ENCODE peak calls at places on chromosome 6, in five cellular contexts. One of them, this sample, is unnamed.

GRCh38 chr6:42239736-42240375 is 22.2 kb upstream of the MRPS10 start:
- DNase-seq in mesothelial cell of epicardium: no peak
- DNase-seq in amygdala: no peak
- DNase-seq in cardiac fibroblast: peak; percentile 58
- DNase-seq in stimulated activated CD4-positive, alpha-beta T cell treated with anti-CD3 and anti-CD28 coated beads, Interleukin-2, amount 100 ng/mL, for 24 hours: no peak
- DNase-seq in this sample: no peak

GRCh38 chr6:31332637-31333602 is 24.1 kb downstream of the HLA-B start:
- DNase-seq in mesothelial cell of epicardium: no peak
- DNase-seq in stimulated activated CD4-positive, alpha-beta T cell treated with anti-CD3 and anti-CD28 coated beads, Interleukin-2, amount 100 ng/mL, for 24 hours: peak; percentile 49
- DNase-seq in amygdala: no peak
- DNase-seq in cardiac fibroblast: no peak
- DNase-seq in this sample: no peak

GRCh38 chr6:127637830-127638229 is 60.9 kb downstream of the C6orf58 start:
- DNase-seq in cardiac fibroblast: peak; percentile 23
- DNase-seq in amygdala: no peak
- DNase-seq in stimulated activated CD4-positive, alpha-beta T cell treated with anti-CD3 and anti-CD28 coated beads, Interleukin-2, amount 100 ng/mL, for 24 hours: no peak
- DNase-seq in mesothelial cell of epicardium: no peak
- DNase-seq in this sample: no peak

GRCh38 chr6:149332602-149333311 is 15.2 kb downstream of the TAB2 start:
- DNase-seq in stimulated activated CD4-positive, alpha-beta T cell treated with anti-CD3 and anti-CD28 coated beads, Interleukin-2, amount 100 ng/mL, for 24 hours: no peak
- DNase-seq in cardiac fibroblast: peak; percentile 31
- DNase-seq in mesothelial cell of epicardium: no peak
- DNase-seq in amygdala: no peak
- DNase-seq in this sample: no peak

GRCh38 chr6:26172496-26172958 is 85.3 kb downstream of the HFE start:
- DNase-seq in stimulated activated CD4-positive, alpha-beta T cell treated with anti-CD3 and anti-CD28 coated beads, Interleukin-2, amount 100 ng/mL, for 24 hours: no peak
- DNase-seq in amygdala: no peak
- DNase-seq in cardiac fibroblast: peak; percentile 59
- DNase-seq in mesothelial cell of epicardium: no peak
- DNase-seq in this sample: no peak

GRCh38 chr6:3202999-3203696 is 24.3 kb downstream of the TUBB2B start:
- DNase-seq in cardiac fibroblast: peak; percentile 47
- DNase-seq in mesothelial cell of epicardium: no peak
- DNase-seq in stimulated activated CD4-positive, alpha-beta T cell treated with anti-CD3 and anti-CD28 coated beads, Interleukin-2, amount 100 ng/mL, for 24 hours: no peak
- DNase-seq in amygdala: no peak
- DNase-seq in this sample: no peak

GRCh38 chr6:75818061-75818855 is 69.2 kb downstream of the MYO6 start:
- DNase-seq in amygdala: no peak
- DNase-seq in cardiac fibroblast: peak; percentile 52
- DNase-seq in stimulated activated CD4-positive, alpha-beta T cell treated with anti-CD3 and anti-CD28 coated beads, Interleukin-2, amount 100 ng/mL, for 24 hours: no peak
- DNase-seq in mesothelial cell of epicardium: no peak
- DNase-seq in this sample: no peak

GRCh38 chr6:24991748-24992467 is 56.1 kb upstream of the RIPOR2 start:
- DNase-seq in cardiac fibroblast: peak; percentile 64
- DNase-seq in mesothelial cell of epicardium: no peak
- DNase-seq in stimulated activated CD4-positive, alpha-beta T cell treated with anti-CD3 and anti-CD28 coated beads, Interleukin-2, amount 100 ng/mL, for 24 hours: peak; percentile 73
- DNase-seq in amygdala: no peak
- DNase-seq in this sample: peak; percentile 40

GRCh38 chr6:157494132-157494705 is 113.2 kb downstream of the ZDHHC14 start:
- DNase-seq in mesothelial cell of epicardium: no peak
- DNase-seq in cardiac fibroblast: no peak
- DNase-seq in amygdala: no peak
- DNase-seq in stimulated activated CD4-positive, alpha-beta T cell treated with anti-CD3 and anti-CD28 coated beads, Interleukin-2, amount 100 ng/mL, for 24 hours: no peak
- DNase-seq in this sample: no peak

GRCh38 chr6:69791065-69791471 is 5.7 kb downstream of the LMBRD1 start:
- DNase-seq in stimulated activated CD4-positive, alpha-beta T cell treated with anti-CD3 and anti-CD28 coated beads, Interleukin-2, amount 100 ng/mL, for 24 hours: no peak
- DNase-seq in amygdala: no peak
- DNase-seq in mesothelial cell of epicardium: no peak
- DNase-seq in cardiac fibroblast: peak; percentile 18
- DNase-seq in this sample: no peak

GRCh38 chr6:138001750-138002349 is 105.4 kb downstream of the PERP start:
- DNase-seq in amygdala: no peak
- DNase-seq in stimulated activated CD4-positive, alpha-beta T cell treated with anti-CD3 and anti-CD28 coated beads, Interleukin-2, amount 100 ng/mL, for 24 hours: peak; percentile 75
- DNase-seq in mesothelial cell of epicardium: no peak
- DNase-seq in cardiac fibroblast: peak; percentile 70
- DNase-seq in this sample: no peak

GRCh38 chr6:158715330-158716311 is 65.8 kb downstream of the SYTL3 start:
- DNase-seq in stimulated activated CD4-positive, alpha-beta T cell treated with anti-CD3 and anti-CD28 coated beads, Interleukin-2, amount 100 ng/mL, for 24 hours: no peak
- DNase-seq in mesothelial cell of epicardium: no peak
- DNase-seq in amygdala: no peak
- DNase-seq in cardiac fibroblast: no peak
- DNase-seq in this sample: no peak

GRCh38 chr6:167996424-167997199 is 859 bp upstream of the KIF25 start:
- DNase-seq in amygdala: no peak
- DNase-seq in mesothelial cell of epicardium: no peak
- DNase-seq in cardiac fibroblast: no peak
- DNase-seq in stimulated activated CD4-positive, alpha-beta T cell treated with anti-CD3 and anti-CD28 coated beads, Interleukin-2, amount 100 ng/mL, for 24 hours: no peak
- DNase-seq in this sample: no peak

GRCh38 chr6:17233531-17233930 is 47.6 kb upstream of the RBM24 start:
- DNase-seq in stimulated activated CD4-positive, alpha-beta T cell treated with anti-CD3 and anti-CD28 coated beads, Interleukin-2, amount 100 ng/mL, for 24 hours: no peak
- DNase-seq in amygdala: no peak
- DNase-seq in mesothelial cell of epicardium: no peak
- DNase-seq in cardiac fibroblast: peak; percentile 31
- DNase-seq in this sample: peak; percentile 30

GRCh38 chr6:24947636-24948035 is 11.9 kb upstream of the RIPOR2 start:
- DNase-seq in mesothelial cell of epicardium: no peak
- DNase-seq in amygdala: no peak
- DNase-seq in cardiac fibroblast: no peak
- DNase-seq in stimulated activated CD4-positive, alpha-beta T cell treated with anti-CD3 and anti-CD28 coated beads, Interleukin-2, amount 100 ng/mL, for 24 hours: no peak
- DNase-seq in this sample: no peak

GRCh38 chr6:26003102-26003694 is 40.6 kb downstream of the TRIM38 start:
- DNase-seq in cardiac fibroblast: peak; percentile 69
- DNase-seq in stimulated activated CD4-positive, alpha-beta T cell treated with anti-CD3 and anti-CD28 coated beads, Interleukin-2, amount 100 ng/mL, for 24 hours: peak; percentile 68
- DNase-seq in mesothelial cell of epicardium: no peak
- DNase-seq in amygdala: no peak
- DNase-seq in this sample: peak; percentile 43

GRCh38 chr6:136930528-136930927 is 8.4 kb downstream of the SLC35D3 start:
- DNase-seq in mesothelial cell of epicardium: no peak
- DNase-seq in amygdala: no peak
- DNase-seq in stimulated activated CD4-positive, alpha-beta T cell treated with anti-CD3 and anti-CD28 coated beads, Interleukin-2, amount 100 ng/mL, for 24 hours: no peak
- DNase-seq in cardiac fibroblast: no peak
- DNase-seq in this sample: no peak

GRCh38 chr6:82612475-82612874 is 248.9 kb downstream of the TPBG start:
- DNase-seq in cardiac fibroblast: no peak
- DNase-seq in amygdala: no peak
- DNase-seq in stimulated activated CD4-positive, alpha-beta T cell treated with anti-CD3 and anti-CD28 coated beads, Interleukin-2, amount 100 ng/mL, for 24 hours: no peak
- DNase-seq in mesothelial cell of epicardium: no peak
- DNase-seq in this sample: no peak

GRCh38 chr6:135163440-135163738 is 17.7 kb upstream of the MYB start:
- DNase-seq in cardiac fibroblast: no peak
- DNase-seq in amygdala: no peak
- DNase-seq in mesothelial cell of epicardium: no peak
- DNase-seq in stimulated activated CD4-positive, alpha-beta T cell treated with anti-CD3 and anti-CD28 coated beads, Interleukin-2, amount 100 ng/mL, for 24 hours: peak; percentile 47
- DNase-seq in this sample: no peak

GRCh38 chr6:18260448-18261106 is 3.8 kb downstream of the DEK start:
- DNase-seq in amygdala: no peak
- DNase-seq in stimulated activated CD4-positive, alpha-beta T cell treated with anti-CD3 and anti-CD28 coated beads, Interleukin-2, amount 100 ng/mL, for 24 hours: peak; percentile 26
- DNase-seq in mesothelial cell of epicardium: no peak
- DNase-seq in cardiac fibroblast: peak; percentile 33
- DNase-seq in this sample: peak; percentile 84

GRCh38 chr6:23454090-23454998 is 671.7 kb upstream of the NRSN1 start:
- DNase-seq in amygdala: no peak
- DNase-seq in stimulated activated CD4-positive, alpha-beta T cell treated with anti-CD3 and anti-CD28 coated beads, Interleukin-2, amount 100 ng/mL, for 24 hours: no peak
- DNase-seq in cardiac fibroblast: peak; percentile 35
- DNase-seq in mesothelial cell of epicardium: no peak
- DNase-seq in this sample: peak; percentile 20

GRCh38 chr6:123715243-123715863 is 78.6 kb upstream of the TRDN start:
- DNase-seq in stimulated activated CD4-positive, alpha-beta T cell treated with anti-CD3 and anti-CD28 coated beads, Interleukin-2, amount 100 ng/mL, for 24 hours: no peak
- DNase-seq in mesothelial cell of epicardium: no peak
- DNase-seq in cardiac fibroblast: peak; percentile 50
- DNase-seq in amygdala: no peak
- DNase-seq in this sample: peak; percentile 19

GRCh38 chr6:51910846-51911245 is 176.6 kb downstream of the PKHD1 start:
- DNase-seq in stimulated activated CD4-positive, alpha-beta T cell treated with anti-CD3 and anti-CD28 coated beads, Interleukin-2, amount 100 ng/mL, for 24 hours: no peak
- DNase-seq in amygdala: no peak
- DNase-seq in cardiac fibroblast: no peak
- DNase-seq in mesothelial cell of epicardium: no peak
- DNase-seq in this sample: no peak

GRCh38 chr6:43634702-43635303 is 837 bp upstream of the MAD2L1BP start:
- DNase-seq in stimulated activated CD4-positive, alpha-beta T cell treated with anti-CD3 and anti-CD28 coated beads, Interleukin-2, amount 100 ng/mL, for 24 hours: no peak
- DNase-seq in cardiac fibroblast: no peak
- DNase-seq in mesothelial cell of epicardium: no peak
- DNase-seq in amygdala: no peak
- DNase-seq in this sample: no peak

GRCh38 chr6:107061125-107062020 is 33.4 kb downstream of the MTRES1 start:
- DNase-seq in mesothelial cell of epicardium: no peak
- DNase-seq in stimulated activated CD4-positive, alpha-beta T cell treated with anti-CD3 and anti-CD28 coated beads, Interleukin-2, amount 100 ng/mL, for 24 hours: no peak
- DNase-seq in amygdala: no peak
- DNase-seq in cardiac fibroblast: no peak
- DNase-seq in this sample: no peak

GRCh38 chr6:123533862-123534261 is 102.9 kb downstream of the TRDN start:
- DNase-seq in mesothelial cell of epicardium: no peak
- DNase-seq in cardiac fibroblast: no peak
- DNase-seq in stimulated activated CD4-positive, alpha-beta T cell treated with anti-CD3 and anti-CD28 coated beads, Interleukin-2, amount 100 ng/mL, for 24 hours: no peak
- DNase-seq in amygdala: no peak
- DNase-seq in this sample: no peak

GRCh38 chr6:170067257-170067656 is 223.6 kb downstream of the DLL1 start:
- DNase-seq in cardiac fibroblast: no peak
- DNase-seq in amygdala: no peak
- DNase-seq in stimulated activated CD4-positive, alpha-beta T cell treated with anti-CD3 and anti-CD28 coated beads, Interleukin-2, amount 100 ng/mL, for 24 hours: no peak
- DNase-seq in mesothelial cell of epicardium: peak; percentile 7
- DNase-seq in this sample: no peak

GRCh38 chr6:93721386-93722048 is 302.2 kb upstream of the EPHA7 start:
- DNase-seq in cardiac fibroblast: peak; percentile 67
- DNase-seq in mesothelial cell of epicardium: no peak
- DNase-seq in stimulated activated CD4-positive, alpha-beta T cell treated with anti-CD3 and anti-CD28 coated beads, Interleukin-2, amount 100 ng/mL, for 24 hours: no peak
- DNase-seq in amygdala: no peak
- DNase-seq in this sample: peak; percentile 47

GRCh38 chr6:111427341-111428116 is 55.5 kb downstream of the REV3L start:
- DNase-seq in mesothelial cell of epicardium: no peak
- DNase-seq in cardiac fibroblast: peak; percentile 94
- DNase-seq in stimulated activated CD4-positive, alpha-beta T cell treated with anti-CD3 and anti-CD28 coated beads, Interleukin-2, amount 100 ng/mL, for 24 hours: peak; percentile 20
- DNase-seq in amygdala: no peak
- DNase-seq in this sample: peak; percentile 69

GRCh38 chr6:163942790-163943189 is 528.3 kb downstream of the QKI start:
- DNase-seq in cardiac fibroblast: no peak
- DNase-seq in stimulated activated CD4-positive, alpha-beta T cell treated with anti-CD3 and anti-CD28 coated beads, Interleukin-2, amount 100 ng/mL, for 24 hours: no peak
- DNase-seq in mesothelial cell of epicardium: no peak
- DNase-seq in amygdala: no peak
- DNase-seq in this sample: no peak

GRCh38 chr6:115976321-115976870 is 84.3 kb downstream of the FRK start:
- DNase-seq in amygdala: no peak
- DNase-seq in stimulated activated CD4-positive, alpha-beta T cell treated with anti-CD3 and anti-CD28 coated beads, Interleukin-2, amount 100 ng/mL, for 24 hours: no peak
- DNase-seq in mesothelial cell of epicardium: no peak
- DNase-seq in cardiac fibroblast: no peak
- DNase-seq in this sample: no peak

GRCh38 chr6:150134280-150134920 is 8.4 kb upstream of the PPP1R14C start:
- DNase-seq in cardiac fibroblast: no peak
- DNase-seq in stimulated activated CD4-positive, alpha-beta T cell treated with anti-CD3 and anti-CD28 coated beads, Interleukin-2, amount 100 ng/mL, for 24 hours: no peak
- DNase-seq in amygdala: no peak
- DNase-seq in mesothelial cell of epicardium: no peak
- DNase-seq in this sample: peak; percentile 31

GRCh38 chr6:136886110-136886509 is 36.0 kb upstream of the SLC35D3 start:
- DNase-seq in amygdala: no peak
- DNase-seq in cardiac fibroblast: peak; percentile 40
- DNase-seq in stimulated activated CD4-positive, alpha-beta T cell treated with anti-CD3 and anti-CD28 coated beads, Interleukin-2, amount 100 ng/mL, for 24 hours: no peak
- DNase-seq in mesothelial cell of epicardium: no peak
- DNase-seq in this sample: no peak

GRCh38 chr6:50899306-50899840 is 80.7 kb downstream of the TFAP2B start:
- DNase-seq in stimulated activated CD4-positive, alpha-beta T cell treated with anti-CD3 and anti-CD28 coated beads, Interleukin-2, amount 100 ng/mL, for 24 hours: no peak
- DNase-seq in amygdala: no peak
- DNase-seq in mesothelial cell of epicardium: no peak
- DNase-seq in cardiac fibroblast: peak; percentile 2
- DNase-seq in this sample: no peak

GRCh38 chr6:36963451-36964290 is 9.1 kb downstream of the PI16 start:
- DNase-seq in amygdala: no peak
- DNase-seq in mesothelial cell of epicardium: no peak
- DNase-seq in cardiac fibroblast: no peak
- DNase-seq in stimulated activated CD4-positive, alpha-beta T cell treated with anti-CD3 and anti-CD28 coated beads, Interleukin-2, amount 100 ng/mL, for 24 hours: peak; percentile 39
- DNase-seq in this sample: no peak

GRCh38 chr6:25061289-25061945 is 125.7 kb upstream of the RIPOR2 start:
- DNase-seq in amygdala: no peak
- DNase-seq in stimulated activated CD4-positive, alpha-beta T cell treated with anti-CD3 and anti-CD28 coated beads, Interleukin-2, amount 100 ng/mL, for 24 hours: no peak
- DNase-seq in mesothelial cell of epicardium: no peak
- DNase-seq in cardiac fibroblast: peak; percentile 53
- DNase-seq in this sample: no peak

GRCh38 chr6:127345521-127345920 is 2.1 kb upstream of the ECHDC1 start:
- DNase-seq in stimulated activated CD4-positive, alpha-beta T cell treated with anti-CD3 and anti-CD28 coated beads, Interleukin-2, amount 100 ng/mL, for 24 hours: no peak
- DNase-seq in cardiac fibroblast: peak; percentile 20
- DNase-seq in amygdala: no peak
- DNase-seq in mesothelial cell of epicardium: no peak
- DNase-seq in this sample: no peak

GRCh38 chr6:44302856-44303255 is 10.3 kb downstream of the AARS2 start:
- DNase-seq in amygdala: no peak
- DNase-seq in stimulated activated CD4-positive, alpha-beta T cell treated with anti-CD3 and anti-CD28 coated beads, Interleukin-2, amount 100 ng/mL, for 24 hours: no peak
- DNase-seq in cardiac fibroblast: no peak
- DNase-seq in mesothelial cell of epicardium: no peak
- DNase-seq in this sample: no peak

GRCh38 chr6:74713941-74714340 is 491.9 kb downstream of the COL12A1 start:
- DNase-seq in stimulated activated CD4-positive, alpha-beta T cell treated with anti-CD3 and anti-CD28 coated beads, Interleukin-2, amount 100 ng/mL, for 24 hours: no peak
- DNase-seq in amygdala: no peak
- DNase-seq in cardiac fibroblast: peak; percentile 53
- DNase-seq in mesothelial cell of epicardium: no peak
- DNase-seq in this sample: no peak

This sample was measured in H4.